ENCODE peak calls at places on chromosomes 4 and X, in six cellular contexts. P is GM13977; Z is DMS153; X is stimulated activated CD4-positive, alpha-beta T cell treated with anti-CD3 and anti-CD28 coated beads, Interleukin-2, amount 100 ng/mL, for 24 hours; N is NCI-H2029; C is mucosa of descending colon. F is an unnamed sample.

GRCh38 chrX:11641368-11641767 is 24.4 kb downstream of the ARHGAP6 start:
- DNase-seq in C (no peak), Z (no peak), P (no peak), X (no peak), N (no peak), F (no peak)

GRCh38 chrX:135977611-135978010 is 3.8 kb upstream of the MMGT1 start:
- DNase-seq in C (no peak), X (no peak), Z (no peak), N (no peak), P (no peak), F (no peak)

GRCh38 chr4:4384837-4385236 is 2.1 kb upstream of the NSG1 start:
- DNase-seq in N (no peak), P (no peak), C (no peak), Z (no peak), X (peak), F (no peak)

GRCh38 chrX:66676990-66677389 is 38.1 kb upstream of the EDA2R start:
- DNase-seq in X (no peak), C (no peak), Z (no peak), N (no peak), P (no peak), F (no peak)

GRCh38 chr4:123848615-123849014 is 452.0 kb downstream of the SPRY1 start:
- DNase-seq in N (no peak), Z (no peak), C (no peak), X (no peak), P (no peak), F (no peak)

GRCh38 chr4:1566838-1567518 is 117.1 kb downstream of the FAM53A start:
- DNase-seq in C (peak), X (no peak), N (no peak), P (no peak), Z (no peak), F (no peak)

GRCh38 chr4:110236324-110236723 is 37.9 kb upstream of the ELOVL6 start:
- DNase-seq in Z (no peak), X (no peak), P (no peak), N (no peak), C (no peak), F (no peak)

GRCh38 chrX:40132751-40133150 is 35.0 kb upstream of the BCOR start:
- DNase-seq in Z (no peak), C (no peak), X (no peak), N (no peak), P (no peak), F (peak)

GRCh38 chr4:165164257-165164656 is 43.1 kb upstream of the KLHL2 start:
- DNase-seq in Z (no peak), C (no peak), X (no peak), P (no peak), N (no peak), F (no peak)

GRCh38 chr4:126916626-126917140 is 716.1 kb upstream of the INTU start:
- DNase-seq in C (no peak), X (no peak), N (no peak), Z (no peak), P (no peak), F (no peak)

GRCh38 chr4:147581601-147582350 is 35.4 kb upstream of the TMEM184C start:
- DNase-seq in N (no peak), Z (no peak), C (no peak), P (no peak), X (no peak), F (no peak)

GRCh38 chrX:24846551-24847170 is 152.9 kb downstream of the POLA1 start:
- DNase-seq in N (no peak), X (no peak), Z (no peak), P (no peak), C (no peak), F (no peak)

GRCh38 chr4:177404342-177404741 is 37.9 kb downstream of the AGA start:
- DNase-seq in P (no peak), Z (no peak), C (no peak), X (no peak), N (no peak), F (no peak)

GRCh38 chr4:183175631-183176232 is 76.7 kb downstream of the WWC2 start:
- DNase-seq in Z (no peak), N (no peak), X (no peak), P (no peak), C (no peak), F (no peak)